ENCODE peak calls at places on chromosome 19, in eight cellular contexts. M is T-helper 1 cell, Z is HS-5, L is GM03348, X is NAMALWA, K is iPS-NIHi11, C is AG08395, W is AG10803. F is an unnamed sample.

GRCh38 chr19:52689804-52690394 is 44.9 kb downstream of the ZNF611 start:
- DNase-seq in M (peak), Z (no peak), L (peak), X (no peak), K (peak), C (peak), W (peak), F (no peak)

GRCh38 chr19:8396563-8397203 is 6.5 kb downstream of the RAB11B start:
- DNase-seq in M (peak), Z (no peak), L (peak), X (peak), K (peak), C (peak), W (peak), F (peak)

GRCh38 chr19:18419195-18419698 is at the start of gene SSBP4:
- DNase-seq in M (peak), Z (peak), L (peak), X (peak), K (peak), C (peak), W (peak), F (peak)

GRCh38 chr19:7287716-7288115 is 6.5 kb downstream of the INSR start:
- DNase-seq in M (no peak), Z (no peak), L (no peak), X (no peak), K (no peak), C (no peak), W (no peak), F (peak)

GRCh38 chr19:10004617-10005016 is 5.7 kb downstream of the COL5A3 start:
- DNase-seq in M (no peak), Z (no peak), L (no peak), X (no peak), K (no peak), C (no peak), W (peak), F (no peak)

GRCh38 chr19:28636706-28637105 is 576.2 kb downstream of the UQCRFS1 start:
- DNase-seq in M (no peak), Z (no peak), L (no peak), X (no peak), K (no peak), C (no peak), W (no peak), F (no peak)

GRCh38 chr19:8307400-8307964 is 676 bp downstream of the CD320 start:
- DNase-seq in M (no peak), Z (no peak), L (no peak), X (peak), K (no peak), C (no peak), W (no peak), F (no peak)

GRCh38 chr19:4622695-4623421 is 16.5 kb upstream of the TNFAIP8L1 start:
- DNase-seq in M (no peak), Z (no peak), L (no peak), X (no peak), K (peak), C (no peak), W (no peak), F (no peak)

GRCh38 chr19:3176715-3177501 is 1.7 kb upstream of the S1PR4 start:
- DNase-seq in M (peak), Z (no peak), L (peak), X (peak), K (peak), C (peak), W (peak), F (peak)

GRCh38 chr19:858868-859843 is at the start of gene CFD:
- DNase-seq in M (no peak), Z (no peak), L (no peak), X (peak), K (no peak), C (peak), W (no peak), F (no peak)

GRCh38 chr19:5038631-5039271 is 69.8 kb downstream of the KDM4B start:
- DNase-seq in M (no peak), Z (no peak), L (peak), X (peak), K (peak), C (peak), W (peak), F (peak)

GRCh38 chr19:21767065-21767800 is at the start of gene ZNF100:
- DNase-seq in M (peak), Z (peak), L (peak), X (peak), K (peak), C (peak), W (peak), F (peak)

GRCh38 chr19:35226748-35227147 is 1.8 kb downstream of the FAM187B start:
- DNase-seq in M (no peak), Z (no peak), L (no peak), X (no peak), K (no peak), C (no peak), W (no peak), F (no peak)

GRCh38 chr19:34336781-34337271 is 28.2 kb upstream of the GPI start:
- DNase-seq in M (peak), Z (no peak), L (peak), X (peak), K (no peak), C (peak), W (peak), F (peak)

GRCh38 chr19:10288662-10289166 is 1.0 kb upstream of the ICAM5 start:
- DNase-seq in M (no peak), Z (peak), L (peak), X (peak), K (peak), C (peak), W (no peak), F (peak)

GRCh38 chr19:19170053-19170945 is at the start of gene MEF2B:
- DNase-seq in M (peak), Z (no peak), L (peak), X (peak), K (peak), C (peak), W (peak), F (peak)

GRCh38 chr19:16370671-16371391 is 46.2 kb downstream of the KLF2 start:
- DNase-seq in M (no peak), Z (no peak), L (no peak), X (no peak), K (no peak), C (no peak), W (no peak), F (no peak)

GRCh38 chr19:4531562-4532165 is 3.4 kb downstream of the PLIN5 start:
- DNase-seq in M (no peak), Z (no peak), L (no peak), X (no peak), K (no peak), C (no peak), W (no peak), F (no peak)

GRCh38 chr19:46614114-46614701 is 10.7 kb downstream of the PTGIR start:
- DNase-seq in M (peak), Z (peak), L (peak), X (peak), K (peak), C (peak), W (peak), F (peak)

GRCh38 chr19:28598861-28599260 is 614.1 kb downstream of the UQCRFS1 start:
- DNase-seq in M (no peak), Z (no peak), L (no peak), X (no peak), K (no peak), C (no peak), W (no peak), F (no peak)

GRCh38 chr19:29084266-29084665 is 128.7 kb downstream of the UQCRFS1 start:
- DNase-seq in M (no peak), Z (no peak), L (peak), X (peak), K (peak), C (peak), W (peak), F (peak)

GRCh38 chr19:5824791-5825577 is 14.5 kb downstream of the FUT6 start:
- DNase-seq in M (no peak), Z (no peak), L (no peak), X (no peak), K (no peak), C (no peak), W (no peak), F (no peak)

GRCh38 chr19:4768934-4769777 is 22.4 kb upstream of the FEM1A start:
- DNase-seq in M (peak), Z (peak), L (peak), X (peak), K (peak), C (peak), W (peak), F (peak)

GRCh38 chr19:3823345-3823704 is 37.1 kb upstream of the MATK start:
- DNase-seq in M (no peak), Z (no peak), L (no peak), X (no peak), K (no peak), C (no peak), W (no peak), F (no peak)

GRCh38 chr19:18122424-18122823 is 24.8 kb downstream of the MAST3 start:
- DNase-seq in M (no peak), Z (no peak), L (no peak), X (no peak), K (no peak), C (no peak), W (no peak), F (no peak)

GRCh38 chr19:472005-472858 is 11.4 kb upstream of the SHC2 start:
- DNase-seq in M (no peak), Z (no peak), L (no peak), X (no peak), K (no peak), C (no peak), W (no peak), F (peak)

GRCh38 chr19:54526972-54527371 is 24.3 kb downstream of the LAIR2 start:
- DNase-seq in M (no peak), Z (no peak), L (no peak), X (no peak), K (no peak), C (no peak), W (no peak), F (no peak)

GRCh38 chr19:41205995-41206394 is 13.0 kb downstream of the CYP2S1 start:
- DNase-seq in M (no peak), Z (no peak), L (no peak), X (no peak), K (no peak), C (no peak), W (no peak), F (peak)

GRCh38 chr19:2261438-2262172 is 5.4 kb upstream of the JSRP1 start:
- DNase-seq in M (peak), Z (no peak), L (no peak), X (peak), K (peak), C (no peak), W (no peak), F (peak)

GRCh38 chr19:16626796-16627193 is 1.2 kb downstream of the MED26 start:
- DNase-seq in M (no peak), Z (no peak), L (peak), X (no peak), K (no peak), C (peak), W (no peak), F (peak)

GRCh38 chr19:43688059-43688763 is 18.2 kb upstream of the PLAUR start:
- DNase-seq in M (no peak), Z (no peak), L (no peak), X (no peak), K (no peak), C (no peak), W (no peak), F (no peak)

GRCh38 chr19:19578241-19578640 is 40.2 kb downstream of the CILP2 start:
- DNase-seq in M (no peak), Z (no peak), L (no peak), X (no peak), K (no peak), C (no peak), W (no peak), F (no peak)

GRCh38 chr19:40300668-40301067 is 15.5 kb upstream of the AKT2 start:
- DNase-seq in M (no peak), Z (no peak), L (no peak), X (no peak), K (no peak), C (no peak), W (no peak), F (no peak)